ENCODE peak calls at places on chromosomes 3 and 15, in nine cellular contexts. One of them, this sample, is unnamed.

GRCh38 chr3:69082805-69083204 is 1.9 kb upstream of the ARL6IP5 start:
- DNase-seq in heart left ventricle: no peak
- DNase-seq in ovary: no peak
- DNase-seq in psoas muscle: no peak
- DNase-seq in dorsolateral prefrontal cortex: no peak
- DNase-seq in heart right ventricle: no peak
- DNase-seq in lower leg skin: no peak
- DNase-seq in AG10803: peak
- DNase-seq in GM23248: peak
- DNase-seq in this sample: no peak

GRCh38 chr3:20023663-20024417 is 11.8 kb upstream of the PP2D1 start:
- DNase-seq in heart left ventricle: peak
- DNase-seq in ovary: no peak
- DNase-seq in psoas muscle: no peak
- DNase-seq in dorsolateral prefrontal cortex: peak
- DNase-seq in heart right ventricle: peak
- DNase-seq in lower leg skin: no peak
- DNase-seq in AG10803: no peak
- DNase-seq in GM23248: no peak
- DNase-seq in this sample: no peak

GRCh38 chr15:77094397-77095030 is 23.6 kb upstream of the TSPAN3 start:
- DNase-seq in heart left ventricle: no peak
- DNase-seq in ovary: no peak
- DNase-seq in psoas muscle: no peak
- DNase-seq in dorsolateral prefrontal cortex: no peak
- DNase-seq in heart right ventricle: no peak
- DNase-seq in lower leg skin: no peak
- DNase-seq in AG10803: no peak
- DNase-seq in GM23248: no peak
- DNase-seq in this sample: no peak

GRCh38 chr3:184500344-184500923 is 61.2 kb upstream of the EPHB3 start:
- DNase-seq in heart left ventricle: no peak
- DNase-seq in ovary: no peak
- DNase-seq in psoas muscle: no peak
- DNase-seq in dorsolateral prefrontal cortex: no peak
- DNase-seq in heart right ventricle: no peak
- DNase-seq in lower leg skin: no peak
- DNase-seq in AG10803: no peak
- DNase-seq in GM23248: no peak
- DNase-seq in this sample: no peak

GRCh38 chr3:119662604-119663377 is 2.4 kb upstream of the POPDC2 start:
- DNase-seq in heart left ventricle: no peak
- DNase-seq in ovary: no peak
- DNase-seq in psoas muscle: no peak
- DNase-seq in dorsolateral prefrontal cortex: no peak
- DNase-seq in heart right ventricle: no peak
- DNase-seq in lower leg skin: no peak
- DNase-seq in AG10803: peak
- DNase-seq in GM23248: peak
- DNase-seq in this sample: no peak

GRCh38 chr3:43214616-43215015 is 71.7 kb upstream of the SNRK start:
- DNase-seq in heart left ventricle: no peak
- DNase-seq in ovary: no peak
- DNase-seq in psoas muscle: no peak
- DNase-seq in dorsolateral prefrontal cortex: no peak
- DNase-seq in heart right ventricle: no peak
- DNase-seq in lower leg skin: no peak
- DNase-seq in AG10803: peak
- DNase-seq in GM23248: peak
- DNase-seq in this sample: peak

GRCh38 chr15:78757636-78757905 is 53.7 kb downstream of the ADAMTS7 start:
- DNase-seq in heart left ventricle: no peak
- DNase-seq in ovary: no peak
- DNase-seq in psoas muscle: no peak
- DNase-seq in dorsolateral prefrontal cortex: no peak
- DNase-seq in heart right ventricle: no peak
- DNase-seq in lower leg skin: no peak
- DNase-seq in AG10803: no peak
- DNase-seq in GM23248: no peak
- DNase-seq in this sample: no peak

GRCh38 chr3:188153498-188153948 is 434 bp upstream of the LPP start:
- DNase-seq in heart left ventricle: peak
- DNase-seq in ovary: peak
- DNase-seq in psoas muscle: peak
- DNase-seq in dorsolateral prefrontal cortex: peak
- DNase-seq in heart right ventricle: peak
- DNase-seq in lower leg skin: peak
- DNase-seq in AG10803: peak
- DNase-seq in GM23248: peak
- DNase-seq in this sample: peak

GRCh38 chr15:79004336-79004735 is 59.5 kb upstream of the CTSH start:
- DNase-seq in heart left ventricle: no peak
- DNase-seq in ovary: no peak
- DNase-seq in psoas muscle: peak
- DNase-seq in dorsolateral prefrontal cortex: no peak
- DNase-seq in heart right ventricle: no peak
- DNase-seq in lower leg skin: no peak
- DNase-seq in AG10803: peak
- DNase-seq in GM23248: peak
- DNase-seq in this sample: peak

GRCh38 chr3:171837698-171838097 is 5.5 kb upstream of the TMEM212 start:
- DNase-seq in heart left ventricle: no peak
- DNase-seq in ovary: no peak
- DNase-seq in psoas muscle: no peak
- DNase-seq in dorsolateral prefrontal cortex: no peak
- DNase-seq in heart right ventricle: no peak
- DNase-seq in lower leg skin: no peak
- DNase-seq in AG10803: no peak
- DNase-seq in GM23248: no peak
- DNase-seq in this sample: no peak

GRCh38 chr3:11507719-11508118 is 136.0 kb downstream of the VGLL4 start:
- DNase-seq in heart left ventricle: no peak
- DNase-seq in ovary: no peak
- DNase-seq in psoas muscle: no peak
- DNase-seq in dorsolateral prefrontal cortex: no peak
- DNase-seq in heart right ventricle: no peak
- DNase-seq in lower leg skin: no peak
- DNase-seq in AG10803: no peak
- DNase-seq in GM23248: no peak
- DNase-seq in this sample: no peak

GRCh38 chr3:11510001-11510760 is 133.5 kb downstream of the VGLL4 start:
- DNase-seq in heart left ventricle: peak
- DNase-seq in ovary: no peak
- DNase-seq in psoas muscle: peak
- DNase-seq in dorsolateral prefrontal cortex: no peak
- DNase-seq in heart right ventricle: peak
- DNase-seq in lower leg skin: no peak
- DNase-seq in AG10803: no peak
- DNase-seq in GM23248: no peak
- DNase-seq in this sample: no peak

GRCh38 chr3:11509175-11510000 is 134.3 kb downstream of the VGLL4 start:
- DNase-seq in heart left ventricle: peak
- DNase-seq in ovary: peak
- DNase-seq in psoas muscle: peak
- DNase-seq in dorsolateral prefrontal cortex: peak
- DNase-seq in heart right ventricle: peak
- DNase-seq in lower leg skin: peak
- DNase-seq in AG10803: peak
- DNase-seq in GM23248: peak
- DNase-seq in this sample: peak

GRCh38 chr3:11513817-11514135 is 129.9 kb downstream of the VGLL4 start:
- DNase-seq in heart left ventricle: no peak
- DNase-seq in ovary: no peak
- DNase-seq in psoas muscle: no peak
- DNase-seq in dorsolateral prefrontal cortex: peak
- DNase-seq in heart right ventricle: no peak
- DNase-seq in lower leg skin: no peak
- DNase-seq in AG10803: no peak
- DNase-seq in GM23248: no peak
- DNase-seq in this sample: no peak

DNA sequence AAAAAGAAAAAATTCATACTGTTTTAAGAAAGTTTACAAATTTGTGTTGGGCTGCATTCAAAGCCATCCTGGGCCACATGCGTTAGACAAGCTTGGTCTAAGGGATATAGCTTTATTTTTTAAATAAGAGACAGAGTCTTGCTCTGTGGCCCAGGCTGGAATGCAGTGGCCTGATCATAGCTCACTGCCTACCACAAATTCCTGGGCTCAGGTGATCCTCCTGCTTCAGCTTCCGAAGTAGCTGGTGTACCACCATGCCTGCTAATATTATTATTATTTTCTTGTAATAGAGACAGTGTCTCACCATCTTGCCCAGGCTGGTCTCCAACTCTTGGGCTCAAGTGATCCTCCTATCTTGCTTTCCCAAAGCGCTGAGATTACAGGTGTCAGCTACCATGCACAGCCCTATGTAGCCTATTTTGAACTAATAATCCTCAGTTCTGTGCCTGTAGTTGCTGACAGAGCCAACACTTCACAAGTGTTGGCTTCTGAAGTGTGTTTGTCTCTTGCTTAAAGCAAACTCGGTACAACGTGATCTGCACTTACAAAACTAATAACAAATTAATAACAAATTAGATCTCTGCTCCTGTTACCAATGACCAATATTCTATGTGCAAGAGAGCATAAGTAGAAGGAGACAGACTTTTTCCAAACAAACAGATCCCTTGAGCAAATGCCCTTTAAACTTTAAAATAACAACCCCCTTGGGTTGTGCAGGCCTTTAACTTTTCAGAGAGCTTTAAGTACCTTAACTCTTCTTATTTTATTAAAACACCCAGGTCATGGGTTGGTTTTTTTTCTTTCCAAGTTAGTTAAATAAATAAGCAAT is 135.2 kb downstream of the VGLL4 start:
- DNase-seq in heart left ventricle: no peak
- DNase-seq in ovary: peak
- DNase-seq in psoas muscle: no peak
- DNase-seq in dorsolateral prefrontal cortex: no peak
- DNase-seq in heart right ventricle: no peak
- DNase-seq in lower leg skin: no peak
- DNase-seq in AG10803: no peak
- DNase-seq in GM23248: no peak
- DNase-seq in this sample: no peak
- H3K4me3 ChIP-seq in heart left ventricle: peak
- H3K4me3 ChIP-seq in ovary: no peak
- H3K4me3 ChIP-seq in psoas muscle: peak
- H3K4me3 ChIP-seq in dorsolateral prefrontal cortex: no peak
- H3K4me3 ChIP-seq in heart right ventricle: no peak
- H3K4me3 ChIP-seq in lower leg skin: no peak
- H3K4me3 ChIP-seq in AG10803: no peak
- H3K4me3 ChIP-seq in GM23248: no peak
- H3K4me3 ChIP-seq in this sample: no peak

DNA sequence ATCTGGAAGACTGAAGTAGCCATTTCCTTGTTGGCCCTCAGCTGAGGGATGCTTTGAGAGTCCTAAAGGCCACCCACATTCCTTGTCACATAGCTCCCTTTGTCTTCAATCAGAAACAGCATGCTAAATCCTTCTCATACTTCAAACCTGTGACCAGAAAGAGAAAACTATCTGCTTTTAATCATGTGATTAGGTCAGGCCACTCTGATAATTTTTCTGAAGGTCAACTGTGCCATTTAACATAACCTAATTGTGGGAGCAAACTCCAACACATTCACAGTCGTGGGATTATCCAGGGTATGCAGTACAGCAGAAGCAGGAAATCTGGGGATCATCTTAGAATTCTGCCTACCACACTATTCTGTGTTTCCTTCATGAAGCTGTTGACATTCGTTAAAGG is 223.9 kb upstream of the NR2E3 start:
- DNase-seq in heart left ventricle: no peak
- DNase-seq in ovary: no peak
- DNase-seq in psoas muscle: no peak
- DNase-seq in dorsolateral prefrontal cortex: no peak
- DNase-seq in heart right ventricle: no peak
- DNase-seq in lower leg skin: no peak
- DNase-seq in AG10803: no peak
- DNase-seq in GM23248: no peak
- DNase-seq in this sample: no peak
- H3K4me3 ChIP-seq in heart left ventricle: no peak
- H3K4me3 ChIP-seq in ovary: no peak
- H3K4me3 ChIP-seq in psoas muscle: no peak
- H3K4me3 ChIP-seq in dorsolateral prefrontal cortex: no peak
- H3K4me3 ChIP-seq in heart right ventricle: no peak
- H3K4me3 ChIP-seq in lower leg skin: no peak
- H3K4me3 ChIP-seq in AG10803: no peak
- H3K4me3 ChIP-seq in GM23248: no peak
- H3K4me3 ChIP-seq in this sample: no peak

GRCh38 chr15:66911131-66911700 is 154.2 kb upstream of the SMAD3 start:
- DNase-seq in heart left ventricle: no peak
- DNase-seq in ovary: no peak
- DNase-seq in psoas muscle: no peak
- DNase-seq in dorsolateral prefrontal cortex: no peak
- DNase-seq in heart right ventricle: no peak
- DNase-seq in lower leg skin: peak
- DNase-seq in AG10803: no peak
- DNase-seq in GM23248: no peak
- DNase-seq in this sample: no peak
- H3K4me3 ChIP-seq in heart left ventricle: no peak
- H3K4me3 ChIP-seq in ovary: no peak
- H3K4me3 ChIP-seq in psoas muscle: no peak
- H3K4me3 ChIP-seq in dorsolateral prefrontal cortex: no peak
- H3K4me3 ChIP-seq in heart right ventricle: no peak
- H3K4me3 ChIP-seq in lower leg skin: no peak
- H3K4me3 ChIP-seq in AG10803: no peak
- H3K4me3 ChIP-seq in GM23248: no peak
- H3K4me3 ChIP-seq in this sample: no peak

GRCh38 chr3:124813541-124813940 is 73.6 kb downstream of the ITGB5 start:
- DNase-seq in heart left ventricle: no peak
- DNase-seq in ovary: no peak
- DNase-seq in psoas muscle: no peak
- DNase-seq in dorsolateral prefrontal cortex: no peak
- DNase-seq in heart right ventricle: no peak
- DNase-seq in lower leg skin: peak
- DNase-seq in AG10803: no peak
- DNase-seq in GM23248: no peak
- DNase-seq in this sample: no peak

GRCh38 chr3:124811441-124811840 is 75.7 kb downstream of the ITGB5 start:
- DNase-seq in heart left ventricle: peak
- DNase-seq in ovary: no peak
- DNase-seq in psoas muscle: no peak
- DNase-seq in dorsolateral prefrontal cortex: no peak
- DNase-seq in heart right ventricle: peak
- DNase-seq in lower leg skin: peak
- DNase-seq in AG10803: peak
- DNase-seq in GM23248: peak
- DNase-seq in this sample: peak

GRCh38 chr3:124810970-124811369 is 76.2 kb downstream of the ITGB5 start:
- DNase-seq in heart left ventricle: no peak
- DNase-seq in ovary: no peak
- DNase-seq in psoas muscle: no peak
- DNase-seq in dorsolateral prefrontal cortex: no peak
- DNase-seq in heart right ventricle: no peak
- DNase-seq in lower leg skin: no peak
- DNase-seq in AG10803: no peak
- DNase-seq in GM23248: no peak
- DNase-seq in this sample: peak

GRCh38 chr3:124814620-124815421 is 72.3 kb downstream of the ITGB5 start:
- DNase-seq in heart left ventricle: no peak
- DNase-seq in ovary: no peak
- DNase-seq in psoas muscle: no peak
- DNase-seq in dorsolateral prefrontal cortex: no peak
- DNase-seq in heart right ventricle: no peak
- DNase-seq in lower leg skin: no peak
- DNase-seq in AG10803: no peak
- DNase-seq in GM23248: no peak
- DNase-seq in this sample: peak

GRCh38 chr3:124812291-124813265 is 74.6 kb downstream of the ITGB5 start:
- DNase-seq in heart left ventricle: peak
- DNase-seq in ovary: peak
- DNase-seq in psoas muscle: peak
- DNase-seq in dorsolateral prefrontal cortex: peak
- DNase-seq in heart right ventricle: peak
- DNase-seq in lower leg skin: peak
- DNase-seq in AG10803: peak
- DNase-seq in GM23248: peak
- DNase-seq in this sample: peak
- H3K4me3 ChIP-seq in heart left ventricle: no peak
- H3K4me3 ChIP-seq in ovary: no peak
- H3K4me3 ChIP-seq in psoas muscle: peak
- H3K4me3 ChIP-seq in dorsolateral prefrontal cortex: no peak
- H3K4me3 ChIP-seq in heart right ventricle: no peak
- H3K4me3 ChIP-seq in lower leg skin: no peak
- H3K4me3 ChIP-seq in AG10803: peak
- H3K4me3 ChIP-seq in GM23248: peak
- H3K4me3 ChIP-seq in this sample: no peak

This sample was measured in small intestine.